ENCODE peak calls at places on chromosome 12, in six cellular contexts. T is HepG2, V is SK-N-SH, O is HL-60, C is H1, Z is GM12878. U is an unnamed sample.

GRCh38 chr12:28108599-28108998 is 81.7 kb upstream of the CCDC91 start:
- DNase-seq in Z (no peak), T (no peak), C (no peak), O (no peak), V (no peak), U (no peak)

GRCh38 chr12:4648099-4648498 is 752 bp downstream of the AKAP3 start:
- DNase-seq in V (no peak), Z (no peak), T (no peak), O (peak), C (no peak), U (no peak)

GRCh38 chr12:99984271-99985128 is at the start of gene ANKS1B:
- DNase-seq in O (peak), C (peak), Z (no peak), T (no peak), V (peak), U (peak)

GRCh38 chr12:12892670-12893290 is 1.4 kb downstream of the GPRC5A start:
- DNase-seq in C (no peak), T (no peak), V (no peak), O (no peak), Z (no peak), U (no peak)

GRCh38 chr12:64098709-64099354 is 123.3 kb downstream of the KICS2 start:
- DNase-seq in V (no peak), Z (no peak), T (no peak), C (no peak), O (no peak), U (no peak)

GRCh38 chr12:108637222-108637621 is 3.5 kb upstream of the SELPLG start:
- DNase-seq in Z (no peak), T (no peak), C (no peak), V (no peak), O (peak), U (no peak)

GRCh38 chr12:101876861-101877815 is at the start of gene DRAM1:
- DNase-seq in O (peak), C (peak), Z (no peak), T (peak), V (peak), U (peak)

GRCh38 chr12:132014915-132015280 is 65.2 kb downstream of the EP400 start:
- DNase-seq in C (no peak), Z (no peak), O (no peak), T (no peak), V (no peak), U (no peak)

GRCh38 chr12:76879710-76880025 is 849 bp upstream of the CSRP2 start:
- DNase-seq in O (no peak), T (no peak), C (no peak), V (no peak), Z (no peak), U (no peak)

GRCh38 chr12:104720346-104721064 is 237.6 kb downstream of the SLC41A2 start:
- DNase-seq in O (peak), Z (no peak), V (no peak), C (no peak), T (no peak), U (no peak)

GRCh38 chr12:18492372-18493025 is 231.2 kb downstream of the PIK3C2G start:
- DNase-seq in Z (no peak), O (no peak), V (no peak), T (no peak), C (no peak), U (no peak)

GRCh38 chr12:12983420-12984035 is 16.5 kb downstream of the HEBP1 start:
- DNase-seq in O (peak), Z (no peak), V (peak), T (peak), C (no peak), U (peak)

GRCh38 chr12:92393504-92393903 is 247.9 kb upstream of the BTG1 start:
- DNase-seq in O (no peak), C (no peak), T (no peak), Z (no peak), V (no peak), U (no peak)

GRCh38 chr12:91507754-91508153 is 325.1 kb upstream of the DCN start:
- DNase-seq in V (no peak), Z (no peak), O (no peak), T (no peak), C (no peak), U (no peak)

GRCh38 chr12:6450869-6451347 is 934 bp upstream of the TAPBPL start:
- DNase-seq in T (no peak), V (no peak), O (no peak), Z (no peak), C (no peak), U (no peak)

GRCh38 chr12:109632299-109632698 is 58.7 kb downstream of the MVK start:
- DNase-seq in O (no peak), C (no peak), Z (no peak), T (no peak), V (no peak), U (no peak)

GRCh38 chr12:115657081-115658013 is 620.1 kb downstream of the MED13L start:
- DNase-seq in C (no peak), Z (no peak), V (no peak), O (no peak), T (no peak), U (no peak)

GRCh38 chr12:14960548-14961465 is 594 bp downstream of the ARHGDIB start:
- DNase-seq in C (no peak), Z (no peak), T (no peak), O (peak), V (no peak), U (no peak)

GRCh38 chr12:103586132-103586531 is 941 bp upstream of the STAB2 start:
- DNase-seq in C (no peak), T (no peak), Z (no peak), V (no peak), O (no peak), U (no peak)

GRCh38 chr12:118315821-118316220 is 56.9 kb downstream of the TAOK3 start:
- DNase-seq in V (no peak), T (no peak), Z (no peak), O (no peak), C (no peak), U (no peak)

GRCh38 chr12:112319395-112319794 is 62.8 kb downstream of the HECTD4 start:
- DNase-seq in T (peak), Z (no peak), C (no peak), O (no peak), V (no peak), U (no peak)

GRCh38 chr12:78470354-78471195 is 394.0 kb upstream of the SYT1 start:
- DNase-seq in Z (no peak), T (peak), O (no peak), V (peak), C (no peak), U (no peak)

GRCh38 chr12:48995061-48995879 is 3.9 kb downstream of the DDN start:
- DNase-seq in T (peak), C (peak), Z (no peak), O (peak), V (peak), U (peak)

GRCh38 chr12:113984464-113984863 is 18.3 kb upstream of the RBM19 start:
- DNase-seq in T (no peak), Z (no peak), O (no peak), V (no peak), C (no peak), U (no peak)

GRCh38 chr12:108080363-108080762 is 48.7 kb upstream of the WSCD2 start:
- DNase-seq in Z (no peak), C (no peak), V (no peak), O (no peak), T (no peak), U (no peak)

DNA sequence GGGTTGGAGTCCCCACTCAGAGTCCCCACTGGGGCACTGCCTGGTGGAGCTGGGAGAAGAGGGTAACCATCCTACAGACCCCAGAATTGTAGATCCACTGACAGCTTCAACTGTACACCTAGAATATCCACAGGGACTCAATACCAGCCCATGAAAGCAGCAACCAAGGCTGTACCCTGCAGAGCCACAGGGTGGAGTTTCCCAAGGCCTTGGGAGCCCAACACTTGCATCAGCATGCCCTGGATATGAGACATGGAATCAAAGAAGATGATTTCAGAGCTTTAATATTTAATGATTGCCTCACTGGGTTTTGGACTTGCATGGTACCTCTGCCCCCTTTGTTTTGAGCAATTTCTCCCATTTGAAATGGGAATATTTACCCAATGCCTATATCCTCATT is 80.4 kb downstream of the RASSF9 start:
- DNase-seq in Z (no peak), C (no peak), T (no peak), V (no peak), O (no peak), U (no peak)
- TF ChIP-seq GABPA in Z (no peak), C (no peak), T (no peak), V (no peak), O (no peak), U (no peak)

DNA sequence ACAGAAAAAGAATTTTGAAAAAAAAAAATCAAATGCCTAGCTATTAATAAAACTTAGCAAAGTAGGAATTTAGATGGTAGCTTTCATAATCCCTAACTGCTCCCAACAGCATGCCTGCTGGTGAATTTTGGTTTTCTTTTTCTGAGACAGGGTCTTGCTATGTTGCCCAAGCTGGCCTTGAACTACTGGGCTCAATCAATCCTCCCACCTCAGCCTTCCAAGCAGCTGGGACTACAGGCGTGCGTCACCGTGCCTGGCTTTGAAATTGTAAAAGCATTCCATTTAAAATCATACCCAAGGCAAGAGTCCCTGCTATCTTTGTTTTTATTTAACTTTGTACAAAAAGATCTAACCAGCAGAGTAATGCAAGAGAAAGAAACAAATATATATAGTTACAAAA is 20.7 kb downstream of the FBXO21 start:
- DNase-seq in V (no peak), C (no peak), O (no peak), T (no peak), Z (no peak), U (no peak)
- TF ChIP-seq GABPA in V (no peak), C (no peak), O (no peak), T (no peak), Z (no peak), U (no peak)

GRCh38 chr12:67915335-67915851 is 73.9 kb upstream of the IFNG-AS1 start:
- DNase-seq in Z (no peak), O (no peak), V (no peak), C (no peak), T (peak), U (no peak)

GRCh38 chr12:67919406-67919805 is 69.8 kb upstream of the IFNG-AS1 start:
- DNase-seq in O (no peak), T (no peak), V (no peak), Z (no peak), C (no peak), U (no peak)

GRCh38 chr12:67918441-67918840 is 70.8 kb upstream of the IFNG-AS1 start:
- DNase-seq in T (no peak), O (no peak), Z (no peak), V (no peak), C (no peak), U (no peak)

GRCh38 chr12:67917811-67918210 is 71.4 kb upstream of the IFNG-AS1 start:
- DNase-seq in T (no peak), V (no peak), C (no peak), O (no peak), Z (no peak), U (no peak)

DNA sequence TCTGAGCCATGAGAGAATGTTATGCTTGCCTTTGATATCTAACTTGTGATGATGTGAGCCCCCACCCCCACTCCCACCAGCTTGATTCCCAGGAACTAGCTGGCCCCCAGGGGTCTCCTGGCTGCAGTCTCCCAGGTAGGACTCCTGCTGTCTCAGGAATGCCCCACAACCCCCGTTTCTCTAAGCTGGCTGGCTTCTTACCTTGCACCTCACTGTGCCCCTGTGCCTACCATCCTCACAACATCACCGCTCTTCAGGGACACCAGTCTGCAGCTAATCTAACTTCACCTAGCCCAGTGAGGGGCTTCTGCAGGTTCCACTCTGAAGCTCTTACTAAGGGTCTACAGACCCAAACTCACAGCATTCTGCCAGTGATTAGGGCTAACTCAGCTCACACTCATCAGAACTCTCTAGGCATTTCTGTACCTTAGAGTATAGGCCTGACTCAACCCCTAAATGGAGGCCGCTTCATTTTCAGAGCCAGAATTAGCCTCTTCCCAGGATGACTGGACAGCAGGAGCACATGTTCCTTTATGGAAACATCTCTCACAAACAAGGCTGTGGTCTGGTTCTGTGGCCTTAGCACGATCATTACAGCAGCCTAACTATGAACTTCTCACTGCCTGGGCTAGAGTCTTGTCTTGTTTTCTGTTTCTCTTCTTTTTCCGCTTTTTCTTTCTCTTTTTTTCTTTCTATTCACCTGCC is 72.8 kb upstream of the IFNG-AS1 start:
- DNase-seq in V (no peak), Z (no peak), C (no peak), T (no peak), O (no peak), U (no peak)
- TF ChIP-seq GABPA in V (no peak), Z (no peak), C (no peak), T (no peak), O (no peak), U (no peak)

GRCh38 chr12:11553871-11554533 is 95.5 kb upstream of the ETV6 start:
- DNase-seq in O (peak), C (no peak), Z (peak), V (peak), T (peak), U (peak)
- TF ChIP-seq GABPA in O (no peak), C (no peak), Z (no peak), V (no peak), T (no peak), U (no peak)

U was measured in K562.